ENCODE peak calls at places on chromosomes 3 and 15, in nine cellular contexts. C is GM12892, K is sigmoid colon, R is A549, B is uterus, N is NB4, Z is heart left ventricle, O is breast epithelium, Y is IMR-90. H is an unnamed sample.

GRCh38 chr15:78638658-78639314 is 2.2 kb downstream of the CHRNB4 start:
- DNase-seq in N (peak), R (peak), C (peak), K (no peak), Y (peak), Z (peak), B (no peak), O (no peak), H (no peak)

GRCh38 chr3:49415931-49416601 is 3.8 kb downstream of the TCTA start:
- DNase-seq in N (peak), K (no peak), Z (no peak), R (no peak), C (no peak), O (no peak), Y (no peak), B (no peak), H (peak)

GRCh38 chr15:89002281-89002761 is 85.9 kb upstream of the ABHD2 start:
- DNase-seq in Z (peak), N (peak), R (peak), Y (peak), K (no peak), B (no peak), C (no peak), O (no peak), H (no peak)

GRCh38 chr15:39511000-39511914 is 69.6 kb upstream of the THBS1 start:
- DNase-seq in Y (peak), B (peak), O (no peak), K (peak), C (no peak), Z (peak), N (peak), R (peak), H (no peak)

GRCh38 chr15:55897560-55898336 is 95.7 kb downstream of the NEDD4 start:
- DNase-seq in C (peak), Z (peak), B (peak), O (no peak), R (peak), Y (peak), K (no peak), N (peak), H (no peak)

GRCh38 chr3:193977622-193978021 is 158.3 kb upstream of the HES1 start:
- DNase-seq in O (no peak), C (no peak), K (no peak), R (no peak), B (no peak), Y (no peak), N (peak), Z (no peak), H (no peak)

GRCh38 chr15:70323111-70323851 is 225.6 kb upstream of the TLE3 start:
- DNase-seq in B (peak), O (no peak), N (peak), K (peak), Z (no peak), C (no peak), R (no peak), Y (no peak), H (no peak)

GRCh38 chr3:40312661-40313226 is 3.2 kb downstream of the EIF1B start:
- DNase-seq in R (no peak), Z (peak), O (no peak), B (no peak), Y (peak), K (no peak), C (no peak), N (no peak), H (no peak)

GRCh38 chr15:68618339-68619302 is 39.8 kb downstream of the CORO2B start:
- DNase-seq in B (no peak), Z (no peak), Y (peak), C (no peak), K (no peak), O (no peak), R (no peak), N (peak), H (no peak)

GRCh38 chr15:49606594-49606993 is 14.0 kb downstream of the FAM227B start:
- DNase-seq in C (no peak), R (no peak), O (no peak), B (no peak), Y (peak), Z (no peak), N (no peak), K (no peak), H (no peak)

GRCh38 chr3:63726656-63727055 is 74.2 kb downstream of the SNTN start:
- DNase-seq in C (no peak), Z (no peak), R (no peak), B (no peak), Y (peak), O (no peak), N (no peak), K (no peak), H (no peak)

GRCh38 chr15:67164811-67165652 is 89.4 kb downstream of the AAGAB start:
- DNase-seq in N (no peak), K (peak), C (no peak), Z (peak), B (peak), Y (peak), R (no peak), O (no peak), H (no peak)

GRCh38 chr15:49809894-49810594 is 189.2 kb downstream of the DTWD1 start:
- DNase-seq in Y (no peak), O (no peak), K (no peak), R (peak), C (no peak), Z (no peak), N (no peak), B (no peak), H (no peak)

GRCh38 chr3:48301020-48301813 is 32.2 kb downstream of the SPINK8 start:
- DNase-seq in N (peak), B (peak), K (peak), C (peak), Y (peak), O (peak), R (peak), Z (peak), H (peak)
- TF ChIP-seq POLR2A in N (peak), B (peak), K (peak), C (peak), Y (peak), O (no peak), R (peak), Z (no peak), H (peak)

GRCh38 chr15:25438601-25439455 is at the start of gene UBE3A:
- DNase-seq in C (peak), O (peak), N (peak), R (peak), K (peak), Y (peak), B (peak), Z (peak), H (peak)

GRCh38 chr15:25435474-25436243 is 3.2 kb downstream of the UBE3A start:
- DNase-seq in B (no peak), N (no peak), Z (no peak), K (no peak), O (no peak), Y (peak), R (no peak), C (no peak), H (no peak)

GRCh38 chr15:25436707-25437106 is 2.1 kb downstream of the UBE3A start:
- DNase-seq in B (no peak), O (no peak), R (no peak), Z (no peak), N (no peak), C (no peak), K (no peak), Y (no peak), H (no peak)

GRCh38 chr15:25439456-25439836 is 622 bp upstream of the UBE3A start:
- DNase-seq in O (no peak), Y (peak), C (peak), N (peak), Z (no peak), K (no peak), B (no peak), R (peak), H (no peak)

DNA sequence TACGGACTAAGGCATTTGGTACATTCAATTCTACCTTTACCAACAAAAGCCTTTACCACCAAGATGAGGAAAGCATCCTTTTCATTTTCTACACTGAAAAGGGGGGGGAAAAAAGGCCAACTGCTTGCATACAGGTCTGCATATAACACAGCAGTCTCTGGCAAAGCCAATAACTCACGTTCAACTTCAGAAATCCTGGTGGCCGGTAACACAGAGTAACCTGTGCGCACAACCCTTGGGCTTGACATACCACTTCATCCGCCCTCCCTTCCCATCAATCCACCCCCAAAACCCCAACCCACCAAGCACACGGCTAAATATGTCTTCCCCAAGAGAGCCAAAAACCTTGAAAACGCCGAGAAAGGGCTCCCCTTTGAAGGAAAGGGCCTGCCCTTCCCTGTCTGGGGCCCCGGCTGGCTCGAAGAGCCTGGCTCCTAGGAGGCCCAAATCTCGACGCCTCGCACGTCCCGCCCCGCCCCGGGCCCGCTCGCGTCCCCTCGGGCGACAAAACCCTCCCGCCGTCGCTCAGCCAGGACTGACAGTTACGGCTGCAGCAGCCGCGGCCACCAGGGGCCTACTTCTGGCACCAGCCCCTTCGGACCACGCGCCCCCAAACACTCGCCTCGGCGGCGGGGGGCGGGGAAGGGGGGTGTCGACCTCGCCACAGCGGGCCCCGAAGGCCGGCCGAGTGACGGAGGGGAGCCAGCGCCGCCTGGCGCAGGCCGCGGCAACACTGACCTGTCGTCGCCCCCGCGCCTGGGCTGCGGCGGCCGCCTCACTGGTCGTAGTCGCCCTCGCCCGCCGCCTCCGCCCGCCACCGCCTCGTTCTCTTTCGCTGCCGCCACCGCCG is 848 bp downstream of the UBE3A start:
- DNase-seq in K (peak), R (peak), N (peak), Y (peak), Z (peak), B (peak), O (peak), C (peak), H (peak)
- TF ChIP-seq POLR2A in K (no peak), R (no peak), N (no peak), Y (no peak), Z (no peak), B (no peak), O (no peak), C (no peak), H (no peak)

GRCh38 chr3:127456471-127457093 is 134.0 kb downstream of the TPRA1 start:
- DNase-seq in R (no peak), O (peak), Z (no peak), N (no peak), Y (peak), C (no peak), K (peak), B (no peak), H (peak)
- TF ChIP-seq POLR2A in R (no peak), O (no peak), Z (no peak), N (no peak), Y (no peak), C (no peak), K (no peak), B (no peak), H (no peak)

GRCh38 chr3:102237181-102237580 is 197.6 kb upstream of the ZPLD1 start:
- DNase-seq in Y (no peak), B (no peak), R (no peak), N (no peak), K (no peak), O (no peak), Z (no peak), C (no peak), H (no peak)
- TF ChIP-seq POLR2A in Y (no peak), B (no peak), R (no peak), N (no peak), K (no peak), O (no peak), Z (no peak), C (no peak), H (no peak)

GRCh38 chr15:84980196-84981053 is 1.2 kb upstream of the PDE8A start:
- DNase-seq in N (peak), Y (peak), Z (peak), O (peak), K (peak), R (peak), B (peak), C (peak), H (peak)
- TF ChIP-seq POLR2A in N (peak), Y (peak), Z (no peak), O (no peak), K (no peak), R (peak), B (peak), C (peak), H (no peak)

DNA sequence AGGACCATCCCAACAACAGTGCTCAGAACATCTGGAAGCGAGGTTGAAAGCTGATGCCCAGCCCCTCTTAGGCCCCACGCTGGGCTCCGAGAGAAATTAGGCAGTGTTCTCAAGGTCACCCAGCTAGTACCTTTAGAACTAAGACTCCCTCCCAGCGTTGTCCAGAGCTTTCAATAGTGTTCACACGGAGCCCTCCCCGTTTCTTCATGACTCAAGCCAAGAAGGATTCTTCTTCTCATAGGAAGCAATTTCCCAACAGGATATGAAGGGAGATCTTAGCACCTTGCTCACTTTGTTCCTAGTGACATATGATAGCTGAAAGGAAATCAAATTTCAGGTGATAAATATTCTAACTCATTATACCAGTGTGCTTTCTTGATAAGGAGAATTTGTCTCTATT is 244.2 kb upstream of the ST8SIA2 start:
- DNase-seq in Y (no peak), B (no peak), O (no peak), N (no peak), C (no peak), R (no peak), Z (no peak), K (no peak), H (no peak)
- TF ChIP-seq POLR2A in Y (no peak), B (no peak), O (no peak), N (no peak), C (no peak), R (no peak), Z (no peak), K (no peak), H (no peak)

GRCh38 chr3:72152551-72153476 is 367.9 kb upstream of the PROK2 start:
- DNase-seq in C (no peak), B (peak), R (peak), Y (peak), N (no peak), Z (peak), O (peak), K (peak), H (no peak)
- TF ChIP-seq POLR2A in C (no peak), B (no peak), R (no peak), Y (no peak), N (no peak), Z (no peak), O (no peak), K (no peak), H (no peak)

H was measured in spleen.